ENCODE peak calls at places on chromosome 20, in six cellular contexts. A, C, U, T, F and S are unnamed samples.

GRCh38 chr20:59493926-59494325 is 110.4 kb upstream of the PHACTR3 start:
- DNase-seq in U (no peak), F (peak; percentile 59), A (no peak), T (no peak), C (no peak), S (no peak)

GRCh38 chr20:8798505-8798904 is 270.4 kb upstream of the PLCB4 start:
- DNase-seq in A (no peak), U (no peak), T (no peak), F (no peak), C (no peak), S (peak; percentile 45)

GRCh38 chr20:45814314-45814713 is 1.9 kb downstream of the UBE2C start:
- DNase-seq in A (peak; percentile 39), C (no peak), U (no peak), T (no peak), F (no peak), S (no peak)

GRCh38 chr20:54228841-54229240 is 21.0 kb downstream of the PFDN4 start:
- DNase-seq in C (no peak), T (no peak), U (no peak), F (peak; percentile 95), A (peak; percentile 24), S (no peak)

GRCh38 chr20:59792300-59792699 is 141.1 kb downstream of the SYCP2 start:
- DNase-seq in F (no peak), T (no peak), U (no peak), C (no peak), A (no peak), S (no peak)

GRCh38 chr20:13022401-13023170 is 13.8 kb downstream of the SPTLC3 start:
- DNase-seq in F (peak; percentile 5), U (no peak), T (no peak), A (peak; percentile 82), C (no peak), S (peak; percentile 43)

GRCh38 chr20:41014557-41015088 is 14.0 kb upstream of the TOP1 start:
- DNase-seq in A (peak; percentile 47), T (no peak), U (no peak), C (no peak), F (no peak), S (no peak)

GRCh38 chr20:58945967-58946631 is 35.0 kb upstream of the NELFCD start:
- DNase-seq in U (no peak), C (no peak), F (no peak), T (no peak), A (no peak), S (no peak)

GRCh38 chr20:51624157-51624731 is 81.7 kb upstream of the NFATC2 start:
- DNase-seq in T (peak; percentile 53), A (peak; percentile 57), C (peak; percentile 67), U (peak; percentile 89), F (peak; percentile 85), S (peak; percentile 70)

GRCh38 chr20:35719717-35720116 is 20.5 kb downstream of the ROMO1 start:
- DNase-seq in A (no peak), T (no peak), F (no peak), C (no peak), U (no peak), S (no peak)

GRCh38 chr20:1900321-1900791 is 5.1 kb downstream of the SIRPA start:
- DNase-seq in A (peak; percentile 80), T (peak; percentile 73), F (peak; percentile 47), U (peak; percentile 90), C (peak; percentile 61), S (peak; percentile 80)

GRCh38 chr20:13261460-13262301 is 40.6 kb downstream of the ISM1 start:
- DNase-seq in T (peak; percentile 34), A (peak; percentile 21), U (peak; percentile 76), F (peak; percentile 67), C (peak; percentile 30), S (peak; percentile 38)

GRCh38 chr20:61588356-61589054 is 336.4 kb downstream of the CDH4 start:
- DNase-seq in T (no peak), F (no peak), A (peak; percentile 69), U (no peak), C (no peak), S (peak; percentile 80)

GRCh38 chr20:52798124-52798523 is 174.0 kb upstream of the TSHZ2 start:
- DNase-seq in F (no peak), A (no peak), U (no peak), C (no peak), T (no peak), S (peak; percentile 6)

GRCh38 chr20:45782890-45783289 is 8.8 kb downstream of the WFDC3 start:
- DNase-seq in U (no peak), A (peak; percentile 18), F (no peak), T (no peak), C (no peak), S (peak; percentile 19)

GRCh38 chr20:50284811-50285375 is 94.3 kb downstream of the CEBPB start:
- DNase-seq in T (no peak), F (no peak), C (no peak), A (no peak), U (no peak), S (peak; percentile 55)

GRCh38 chr20:9301129-9302072 is 213.0 kb upstream of the LAMP5 start:
- DNase-seq in A (peak; percentile 89), T (no peak), C (no peak), F (no peak), U (no peak), S (peak; percentile 74)

GRCh38 chr20:60058869-60059268 is 100.6 kb downstream of the CDH26 start:
- DNase-seq in F (no peak), A (no peak), T (no peak), C (no peak), U (no peak), S (no peak)

GRCh38 chr20:36275011-36275410 is 31.1 kb upstream of the DLGAP4 start:
- DNase-seq in T (no peak), F (no peak), C (no peak), A (no peak), U (no peak), S (no peak)

GRCh38 chr20:17339000-17339399 is 112.2 kb downstream of the PCSK2 start:
- DNase-seq in A (no peak), T (no peak), U (no peak), C (no peak), F (no peak), S (no peak)

GRCh38 chr20:43448748-43449535 is 8.8 kb upstream of the SRSF6 start:
- DNase-seq in U (peak; percentile 66), T (no peak), A (peak; percentile 33), F (peak; percentile 74), C (peak; percentile 26), S (peak; percentile 53)

GRCh38 chr20:1810926-1811620 is 84.1 kb upstream of the SIRPA start:
- DNase-seq in T (no peak), C (no peak), F (no peak), A (peak; percentile 72), U (no peak), S (peak; percentile 60)

GRCh38 chr20:50610212-50610718 is 81.1 kb downstream of the RIPOR3 start:
- DNase-seq in U (no peak), A (no peak), C (no peak), F (no peak), T (no peak), S (no peak)

GRCh38 chr20:33015114-33015491 is 7.6 kb downstream of the BPIFB2 start:
- DNase-seq in C (no peak), A (no peak), U (no peak), T (no peak), F (no peak), S (no peak)
- H2BK120ac ChIP-seq in C (no peak overlapping the region), A (no peak overlapping the region), U (no peak overlapping the region), T (no peak overlapping the region), F (no peak overlapping the region), S (no peak overlapping the region)

GRCh38 chr20:418858-419365 is 10.8 kb downstream of the RBCK1 start:
- DNase-seq in F (no peak), A (no peak), T (no peak), U (no peak), C (no peak), S (no peak)
- H2AFZ ChIP-seq in F (no peak overlapping the region), A (no peak overlapping the region), T (no peak overlapping the region), U (no peak overlapping the region), C (no peak overlapping the region), S (no peak overlapping the region)

GRCh38 chr20:47358052-47358671 is 1.7 kb upstream of the ZMYND8 start:
- DNase-seq in C (no peak), T (no peak), A (no peak), U (no peak), F (no peak), S (no peak)

GRCh38 chr20:47357296-47358051 is 975 bp upstream of the ZMYND8 start:
- DNase-seq in U (peak; percentile 92), A (peak; percentile 94), T (no peak), C (no peak), F (peak; percentile 99), S (peak; percentile 99)

GRCh38 chr20:47355489-47356219 is 845 bp downstream of the ZMYND8 start:
- DNase-seq in F (no peak), T (no peak), C (no peak), U (no peak), A (no peak), S (peak; percentile 39)

GRCh38 chr20:47356220-47356525 is 326 bp downstream of the ZMYND8 start:
- DNase-seq in F (no peak), A (no peak), U (no peak), T (no peak), C (no peak), S (no peak)

DNA sequence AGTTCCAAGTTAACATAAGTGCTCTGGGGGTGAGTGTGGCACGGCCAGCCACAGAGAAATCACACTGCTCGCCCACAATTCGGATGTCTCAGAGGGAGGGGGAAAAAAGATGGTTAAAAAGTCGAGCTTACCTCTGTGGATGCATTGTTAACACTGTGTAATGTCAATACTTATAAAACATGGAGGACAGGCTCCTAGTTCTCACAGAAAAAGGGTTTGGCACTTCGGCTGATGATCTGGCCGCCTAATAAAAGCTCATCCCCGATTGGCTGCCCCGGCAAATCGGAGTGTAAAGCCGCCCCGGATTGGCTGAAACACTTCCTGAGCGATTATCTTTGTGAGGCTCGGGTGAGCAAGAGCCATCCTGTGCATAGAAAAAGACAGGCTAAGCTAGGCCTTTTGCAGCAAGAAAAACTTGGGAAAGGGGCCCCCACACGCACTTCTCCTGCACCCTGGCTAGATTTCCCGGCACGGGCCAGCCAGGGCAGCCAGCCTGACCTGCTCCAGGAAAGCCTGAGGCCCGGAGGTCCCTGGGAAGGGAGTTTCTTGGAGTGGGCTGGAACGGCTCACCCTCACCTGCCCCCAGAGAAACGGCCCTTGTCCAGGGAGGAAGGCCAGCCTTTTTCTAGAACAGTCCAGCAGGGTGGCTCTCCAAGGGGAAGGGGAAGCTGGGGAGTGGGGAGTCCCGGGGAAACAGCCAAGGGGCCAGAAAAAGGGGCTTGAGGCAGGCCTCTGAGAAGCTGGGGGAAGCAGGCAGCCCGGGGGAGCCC is at the start of gene ZMYND8:
- DNase-seq in T (peak; percentile 70), U (peak; percentile 94), C (peak; percentile 95), A (peak; percentile 92), F (peak; percentile 98), S (peak; percentile 95)
- H4K8ac ChIP-seq in T (peak within 1 kb of the TSS; percentile 87), U (no peak within 1 kb of the TSS), C (no peak within 1 kb of the TSS), A (peak within 1 kb of the TSS; percentile 99), F (peak within 1 kb of the TSS; percentile 93), S (peak within 1 kb of the TSS; percentile 93)

GRCh38 chr20:62928246-62928939 is 2.1 kb upstream of the DIDO1 start:
- DNase-seq in T (no peak), A (no peak), F (peak; percentile 28), U (peak; percentile 87), C (no peak), S (peak; percentile 36)

GRCh38 chr20:62927128-62927705 is 912 bp upstream of the DIDO1 start:
- DNase-seq in A (no peak), C (no peak), T (no peak), F (no peak), U (no peak), S (no peak)

GRCh38 chr20:62924567-62925419 is 1.5 kb downstream of the DIDO1 start:
- DNase-seq in F (no peak), C (no peak), T (no peak), U (no peak), A (peak; percentile 34), S (peak; percentile 65)

GRCh38 chr20:62925420-62926228 is 681 bp downstream of the DIDO1 start:
- DNase-seq in C (no peak), A (peak; percentile 16), T (no peak), U (no peak), F (peak; percentile 41), S (peak; percentile 54)

GRCh38 chr20:62926229-62927127 is at the start of gene DIDO1:
- DNase-seq in U (peak; percentile 84), A (peak; percentile 77), F (peak; percentile 93), T (no peak), C (peak; percentile 86), S (peak; percentile 80)
- H2BK120ac ChIP-seq in U (no peak within 1 kb of the TSS), A (peak within 1 kb of the TSS; percentile 62), F (peak within 1 kb of the TSS; percentile 87), T (peak within 1 kb of the TSS; percentile 49), C (no peak within 1 kb of the TSS), S (peak within 1 kb of the TSS; percentile 29)